ENCODE peak calls at places on chromosomes 3 and 15, in six cellular contexts. One of them, this sample, is unnamed.

GRCh38 chr3:128548426-128549282 is 55.7 kb upstream of the GATA2 start:
- DNase-seq in NB4: no peak
- DNase-seq in psoas muscle: no peak
- DNase-seq in omental fat pad: no peak
- DNase-seq in AG09319: no peak
- DNase-seq in fibroblast of the aortic adventitia: peak; percentile 64
- DNase-seq in this sample: no peak

GRCh38 chr3:15148614-15149013 is 49.7 kb upstream of the RBSN start:
- DNase-seq in fibroblast of the aortic adventitia: peak; percentile 2
- DNase-seq in NB4: peak; percentile 42
- DNase-seq in AG09319: no peak
- DNase-seq in psoas muscle: peak; percentile 9
- DNase-seq in omental fat pad: no peak
- DNase-seq in this sample: peak; percentile 55

GRCh38 chr15:34154725-34155204 is 52.9 kb downstream of the PGBD4 start:
- DNase-seq in omental fat pad: no peak
- DNase-seq in psoas muscle: no peak
- DNase-seq in AG09319: no peak
- DNase-seq in NB4: peak; percentile 17
- DNase-seq in fibroblast of the aortic adventitia: no peak
- DNase-seq in this sample: no peak

GRCh38 chr3:18135083-18135814 is 289.9 kb downstream of the SATB1 start:
- DNase-seq in NB4: no peak
- DNase-seq in omental fat pad: no peak
- DNase-seq in psoas muscle: no peak
- DNase-seq in AG09319: no peak
- DNase-seq in fibroblast of the aortic adventitia: peak; percentile 49
- DNase-seq in this sample: no peak

GRCh38 chr3:124643453-124643852 is 86.8 kb upstream of the UMPS start:
- DNase-seq in AG09319: no peak
- DNase-seq in omental fat pad: no peak
- DNase-seq in NB4: no peak
- DNase-seq in fibroblast of the aortic adventitia: no peak
- DNase-seq in psoas muscle: no peak
- DNase-seq in this sample: no peak

GRCh38 chr3:99635348-99635747 is 3.0 kb upstream of the COL8A1 start:
- DNase-seq in fibroblast of the aortic adventitia: no peak
- DNase-seq in omental fat pad: no peak
- DNase-seq in psoas muscle: no peak
- DNase-seq in NB4: no peak
- DNase-seq in AG09319: no peak
- DNase-seq in this sample: no peak

GRCh38 chr15:88950600-88951160 is 37.5 kb upstream of the MFGE8 start:
- DNase-seq in AG09319: no peak
- DNase-seq in omental fat pad: no peak
- DNase-seq in NB4: no peak
- DNase-seq in fibroblast of the aortic adventitia: no peak
- DNase-seq in psoas muscle: no peak
- DNase-seq in this sample: no peak

GRCh38 chr3:21979706-21980105 is 228.7 kb upstream of the ZNF385D start:
- DNase-seq in AG09319: no peak
- DNase-seq in psoas muscle: no peak
- DNase-seq in omental fat pad: no peak
- DNase-seq in NB4: no peak
- DNase-seq in fibroblast of the aortic adventitia: no peak
- DNase-seq in this sample: no peak

GRCh38 chr3:119403201-119403600 is 60.2 kb downstream of the TMEM39A start:
- DNase-seq in fibroblast of the aortic adventitia: no peak
- DNase-seq in AG09319: no peak
- DNase-seq in NB4: no peak
- DNase-seq in psoas muscle: no peak
- DNase-seq in omental fat pad: no peak
- DNase-seq in this sample: no peak
- TF ChIP-seq CTCF in fibroblast of the aortic adventitia: no peak
- TF ChIP-seq CTCF in AG09319: no peak
- TF ChIP-seq CTCF in NB4: no peak
- TF ChIP-seq CTCF in psoas muscle: no peak
- TF ChIP-seq CTCF in omental fat pad: no peak
- TF ChIP-seq CTCF in this sample: no peak

DNA sequence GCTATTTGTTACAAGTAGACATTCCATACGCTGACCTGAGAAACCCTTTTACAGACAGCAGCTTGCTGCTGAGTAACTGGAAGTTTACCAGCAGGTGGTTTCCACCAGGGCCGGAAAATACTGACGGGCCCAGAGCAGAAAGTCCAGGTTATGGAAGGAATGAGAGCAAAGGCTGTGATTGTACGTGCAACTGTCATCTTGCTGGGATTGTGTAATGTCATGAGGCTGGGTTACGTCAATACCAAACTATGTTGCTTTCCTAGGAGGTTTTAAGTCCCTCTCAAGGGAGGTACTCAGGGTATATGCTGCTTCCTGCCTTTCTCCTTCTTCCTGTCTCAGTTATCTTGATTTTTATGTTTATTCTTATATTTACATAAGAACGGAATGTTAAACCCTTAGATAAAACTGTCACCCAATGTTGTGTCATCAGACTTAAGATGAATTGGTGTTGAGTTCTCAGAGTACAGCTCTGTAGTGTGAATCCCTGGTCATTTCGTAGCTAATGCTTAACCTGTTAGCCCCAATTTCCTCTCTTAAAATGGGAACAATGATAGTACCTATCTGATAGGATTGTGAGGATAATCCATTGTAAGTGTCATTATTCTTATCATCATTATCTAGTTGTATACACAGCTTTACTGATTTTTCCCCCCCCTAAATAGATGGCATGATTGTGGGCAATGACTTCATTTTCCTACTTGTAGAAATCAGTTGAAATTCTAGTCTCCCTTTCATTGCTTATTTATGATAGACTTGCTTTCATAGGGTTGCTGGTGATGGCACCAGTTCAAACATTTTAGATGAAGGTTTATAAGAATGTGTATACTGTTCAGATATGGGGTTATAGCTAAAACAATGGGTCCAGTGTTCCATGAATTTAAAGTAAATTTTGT is 101.4 kb downstream of the FNDC3B start:
- DNase-seq in AG09319: peak; percentile 52
- DNase-seq in psoas muscle: no peak
- DNase-seq in NB4: peak; percentile 62
- DNase-seq in omental fat pad: no peak
- DNase-seq in fibroblast of the aortic adventitia: peak; percentile 98
- DNase-seq in this sample: no peak
- TF ChIP-seq CTCF in AG09319: no peak
- TF ChIP-seq CTCF in psoas muscle: no peak
- TF ChIP-seq CTCF in NB4: no peak
- TF ChIP-seq CTCF in omental fat pad: no peak
- TF ChIP-seq CTCF in fibroblast of the aortic adventitia: no peak
- TF ChIP-seq CTCF in this sample: no peak

GRCh38 chr3:67937498-67938118 is 283.2 kb upstream of the SUCLG2 start:
- DNase-seq in omental fat pad: no peak
- DNase-seq in psoas muscle: no peak
- DNase-seq in AG09319: no peak
- DNase-seq in NB4: no peak
- DNase-seq in fibroblast of the aortic adventitia: peak; percentile 0
- DNase-seq in this sample: no peak

GRCh38 chr3:67941433-67942030 is 287.1 kb upstream of the SUCLG2 start:
- DNase-seq in omental fat pad: no peak
- DNase-seq in NB4: no peak
- DNase-seq in psoas muscle: no peak
- DNase-seq in AG09319: no peak
- DNase-seq in fibroblast of the aortic adventitia: no peak
- DNase-seq in this sample: no peak

GRCh38 chr3:67943546-67943945 is 289.1 kb upstream of the SUCLG2 start:
- DNase-seq in AG09319: no peak
- DNase-seq in fibroblast of the aortic adventitia: no peak
- DNase-seq in NB4: no peak
- DNase-seq in omental fat pad: no peak
- DNase-seq in psoas muscle: no peak
- DNase-seq in this sample: no peak

DNA sequence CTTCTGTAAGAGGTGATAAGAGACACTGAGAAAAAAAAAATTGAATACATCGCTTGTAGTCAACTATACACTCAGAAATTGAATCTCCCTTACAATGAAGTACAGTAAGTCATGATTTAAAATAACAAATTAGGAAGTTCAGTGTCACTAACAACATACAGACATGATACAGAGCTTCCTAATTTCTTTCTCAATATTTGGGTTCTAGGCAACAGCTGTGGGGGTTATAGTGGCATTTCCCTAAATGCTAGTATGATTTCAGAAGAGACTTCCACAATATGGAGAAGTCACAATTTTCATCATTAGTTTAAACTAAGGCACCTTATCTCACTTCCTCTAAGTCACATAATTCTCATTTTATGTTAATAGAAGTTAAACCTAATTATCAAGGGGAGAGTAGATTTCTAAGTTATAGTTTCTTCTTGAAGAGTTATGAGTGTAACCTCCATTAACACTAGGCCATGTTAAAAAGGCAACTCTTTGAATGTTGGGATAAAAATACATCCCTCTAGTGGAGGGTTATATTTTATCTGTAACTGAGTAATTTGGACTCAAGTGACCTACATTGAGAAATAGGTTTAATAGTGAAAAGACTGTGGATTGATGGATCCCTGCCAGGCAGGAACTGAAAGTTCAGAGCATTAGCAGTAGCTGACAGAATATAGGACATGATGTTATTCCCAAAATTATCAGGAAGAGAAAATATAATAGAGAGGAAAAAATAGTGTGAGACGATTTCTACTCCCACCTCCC is 286.0 kb upstream of the SUCLG2 start:
- DNase-seq in omental fat pad: no peak
- DNase-seq in psoas muscle: no peak
- DNase-seq in AG09319: no peak
- DNase-seq in fibroblast of the aortic adventitia: peak; percentile 6
- DNase-seq in NB4: no peak
- DNase-seq in this sample: no peak
- TF ChIP-seq CTCF in omental fat pad: no peak
- TF ChIP-seq CTCF in psoas muscle: no peak
- TF ChIP-seq CTCF in AG09319: no peak
- TF ChIP-seq CTCF in fibroblast of the aortic adventitia: no peak
- TF ChIP-seq CTCF in NB4: no peak
- TF ChIP-seq CTCF in this sample: no peak

GRCh38 chr3:102530443-102531195 is 95.8 kb downstream of the ZPLD1 start:
- DNase-seq in AG09319: no peak
- DNase-seq in omental fat pad: no peak
- DNase-seq in NB4: no peak
- DNase-seq in psoas muscle: no peak
- DNase-seq in fibroblast of the aortic adventitia: no peak
- DNase-seq in this sample: no peak

GRCh38 chr3:102526865-102527264 is 92.0 kb downstream of the ZPLD1 start:
- DNase-seq in omental fat pad: no peak
- DNase-seq in psoas muscle: no peak
- DNase-seq in fibroblast of the aortic adventitia: no peak
- DNase-seq in NB4: no peak
- DNase-seq in AG09319: no peak
- DNase-seq in this sample: no peak

GRCh38 chr3:102531686-102532085 is 96.9 kb downstream of the ZPLD1 start:
- DNase-seq in psoas muscle: no peak
- DNase-seq in NB4: no peak
- DNase-seq in omental fat pad: no peak
- DNase-seq in AG09319: no peak
- DNase-seq in fibroblast of the aortic adventitia: no peak
- DNase-seq in this sample: no peak

GRCh38 chr3:102528727-102529126 is 93.9 kb downstream of the ZPLD1 start:
- DNase-seq in omental fat pad: no peak
- DNase-seq in psoas muscle: no peak
- DNase-seq in fibroblast of the aortic adventitia: no peak
- DNase-seq in NB4: no peak
- DNase-seq in AG09319: no peak
- DNase-seq in this sample: no peak

DNA sequence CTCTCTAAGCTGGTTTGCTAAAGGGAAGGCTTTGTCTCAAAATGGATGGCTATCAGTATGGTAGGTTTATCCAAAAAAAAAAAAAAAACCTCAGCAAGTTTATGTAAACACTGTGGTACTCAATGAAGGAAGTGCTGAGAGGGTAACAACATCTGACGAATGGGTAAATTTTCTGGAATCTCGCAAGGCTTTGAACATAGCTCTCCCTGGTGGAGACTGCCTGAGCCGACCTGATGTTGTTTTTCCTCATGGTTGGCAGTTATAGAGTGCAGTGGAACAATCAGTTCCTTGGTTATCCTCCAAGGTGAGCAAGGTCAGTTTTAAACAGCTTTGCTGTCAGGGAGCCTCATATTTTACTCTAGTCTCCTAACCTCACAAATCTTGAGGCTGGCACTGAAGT is 94.6 kb downstream of the ZPLD1 start:
- DNase-seq in omental fat pad: no peak
- DNase-seq in AG09319: no peak
- DNase-seq in NB4: peak; percentile 3
- DNase-seq in psoas muscle: no peak
- DNase-seq in fibroblast of the aortic adventitia: peak; percentile 26
- DNase-seq in this sample: peak; percentile 51
- TF ChIP-seq CTCF in omental fat pad: no peak
- TF ChIP-seq CTCF in AG09319: no peak
- TF ChIP-seq CTCF in NB4: no peak
- TF ChIP-seq CTCF in psoas muscle: peak; percentile 10
- TF ChIP-seq CTCF in fibroblast of the aortic adventitia: peak; percentile 48
- TF ChIP-seq CTCF in this sample: peak; percentile 75

GRCh38 chr15:90648137-90649070 is 68.7 kb upstream of the BLM start:
- DNase-seq in AG09319: peak; percentile 23
- DNase-seq in NB4: peak; percentile 95
- DNase-seq in fibroblast of the aortic adventitia: peak; percentile 92
- DNase-seq in psoas muscle: peak; percentile 59
- DNase-seq in omental fat pad: peak; percentile 74
- DNase-seq in this sample: peak; percentile 56
- TF ChIP-seq CTCF in AG09319: peak; percentile 90
- TF ChIP-seq CTCF in NB4: peak; percentile 81
- TF ChIP-seq CTCF in fibroblast of the aortic adventitia: peak; percentile 91
- TF ChIP-seq CTCF in psoas muscle: peak; percentile 94
- TF ChIP-seq CTCF in omental fat pad: no peak
- TF ChIP-seq CTCF in this sample: peak; percentile 71

DNA sequence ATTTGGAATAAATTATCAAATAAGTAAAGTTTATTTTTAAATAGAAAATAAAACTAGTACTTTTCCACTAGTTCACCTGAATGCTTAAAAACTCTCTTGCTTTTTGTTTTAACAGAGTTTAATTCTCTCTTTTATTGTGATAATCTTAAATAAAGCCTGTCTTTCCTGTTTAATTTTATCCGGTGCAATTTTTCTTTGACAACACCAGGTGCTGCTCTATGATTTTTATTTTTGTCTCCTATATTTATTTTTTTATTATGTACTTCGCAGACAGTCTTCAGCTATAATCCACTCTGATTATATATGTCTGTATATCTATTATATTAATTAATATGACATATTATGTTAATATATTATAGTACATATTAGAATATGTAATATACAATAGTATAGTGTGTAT is 1293.0 kb upstream of the EPHA6 start:
- DNase-seq in NB4: no peak
- DNase-seq in omental fat pad: no peak
- DNase-seq in psoas muscle: no peak
- DNase-seq in AG09319: no peak
- DNase-seq in fibroblast of the aortic adventitia: no peak
- DNase-seq in this sample: no peak
- TF ChIP-seq CTCF in NB4: no peak
- TF ChIP-seq CTCF in omental fat pad: no peak
- TF ChIP-seq CTCF in psoas muscle: no peak
- TF ChIP-seq CTCF in AG09319: no peak
- TF ChIP-seq CTCF in fibroblast of the aortic adventitia: no peak
- TF ChIP-seq CTCF in this sample: no peak

This sample was measured in WERI-Rb-1.